ENCODE peak calls at places on chromosomes 3 and 15, in nine cellular contexts. B, Y, S, W, U, J, V, R and Q are unnamed samples.

GRCh38 chr15:100043069-100043641 is 298.6 kb downstream of the ADAMTS17 start:
- DNase-seq in B (no peak), Y (no peak), S (no peak), W (no peak), U (no peak), J (peak), V (no peak), R (peak), Q (peak)

GRCh38 chr3:149648525-149648924 is 9.3 kb downstream of the WWTR1 start:
- DNase-seq in B (peak), Y (no peak), S (peak), W (no peak), U (no peak), J (no peak), V (no peak), R (no peak), Q (no peak)

GRCh38 chr3:50242371-50242770 is 6.4 kb downstream of the GNAI2 start:
- DNase-seq in B (no peak), Y (peak), S (no peak), W (no peak), U (no peak), J (no peak), V (no peak), R (no peak), Q (no peak)

GRCh38 chr3:3632439-3632838 is 166.8 kb upstream of the LRRN1 start:
- DNase-seq in B (no peak), Y (no peak), S (no peak), W (no peak), U (no peak), J (no peak), V (no peak), R (no peak), Q (no peak)

GRCh38 chr15:99125061-99125990 is 20.4 kb downstream of the SYNM start:
- DNase-seq in B (no peak), Y (no peak), S (no peak), W (no peak), U (no peak), J (no peak), V (no peak), R (no peak), Q (no peak)

GRCh38 chr3:189204467-189204866 is 32.7 kb downstream of the TPRG1 start:
- DNase-seq in B (no peak), Y (no peak), S (no peak), W (no peak), U (no peak), J (no peak), V (no peak), R (no peak), Q (no peak)

GRCh38 chr3:156750874-156751245 is 75.3 kb upstream of the LEKR1 start:
- DNase-seq in B (no peak), Y (no peak), S (no peak), W (no peak), U (no peak), J (no peak), V (no peak), R (no peak), Q (no peak)

GRCh38 chr3:111758642-111759041 is 100.4 kb upstream of the PHLDB2 start:
- DNase-seq in B (no peak), Y (no peak), S (no peak), W (no peak), U (no peak), J (no peak), V (no peak), R (peak), Q (no peak)